ENCODE peak calls at places on chromosomes 5 and 9, in nine cellular contexts. G is sigmoid colon, Y is suprapubic skin, H is stomach, S is upper lobe of left lung, M is breast epithelium, W is HCT116, D is GM12878, U is spleen. T is an unnamed sample.

GRCh38 chr9:116687762-116688160 is 656 bp downstream of the TRIM32 start:
- DNase-seq in Y (no peak), H (no peak), W (no peak), M (no peak), S (no peak), U (no peak), D (no peak), G (no peak), T (no peak)

GRCh38 chr5:83708170-83708569 is 12.5 kb downstream of the HAPLN1 start:
- DNase-seq in D (no peak), W (no peak), S (no peak), U (no peak), G (no peak), M (no peak), H (no peak), Y (no peak), T (no peak)

GRCh38 chr5:131720714-131721113 is 76.1 kb downstream of the FNIP1 start:
- DNase-seq in Y (no peak), U (no peak), W (no peak), H (no peak), S (no peak), M (no peak), G (no peak), D (no peak), T (no peak)

GRCh38 chr5:131262953-131263541 is 806 bp upstream of the CDC42SE2 start:
- DNase-seq in M (no peak), W (no peak), U (no peak), Y (no peak), D (no peak), S (no peak), H (no peak), G (no peak), T (no peak)

GRCh38 chr5:33981408-33982171 is 2.9 kb downstream of the SLC45A2 start:
- DNase-seq in W (no peak), M (no peak), D (no peak), Y (no peak), S (no peak), G (no peak), U (no peak), H (no peak), T (no peak)

GRCh38 chr9:97852001-97852398 is 1.0 kb upstream of the FOXE1 start:
- DNase-seq in G (no peak), Y (no peak), D (no peak), W (no peak), M (no peak), U (no peak), S (no peak), H (no peak), T (no peak)

GRCh38 chr9:84123648-84124406 is 143.2 kb downstream of the RMI1 start:
- DNase-seq in H (no peak), G (no peak), S (no peak), D (peak; percentile 36), W (no peak), M (no peak), U (no peak), Y (no peak), T (no peak)

GRCh38 chr5:45113726-45114125 is 305.0 kb downstream of the MRPS30 start:
- DNase-seq in Y (no peak), D (no peak), U (no peak), S (no peak), H (no peak), W (no peak), M (no peak), G (no peak), T (no peak)

GRCh38 chr5:34789639-34790038 is 49.3 kb upstream of the TTC23L start:
- DNase-seq in Y (no peak), U (no peak), M (no peak), S (no peak), H (no peak), D (no peak), G (no peak), W (no peak), T (no peak)

GRCh38 chr9:8604201-8604600 is 804.6 kb upstream of the DMAC1 start:
- DNase-seq in W (no peak), D (no peak), U (no peak), M (no peak), G (no peak), Y (no peak), H (no peak), S (no peak), T (no peak)

GRCh38 chr9:129422843-129423700 is 197.8 kb downstream of the C9orf50 start:
- DNase-seq in G (no peak), Y (no peak), W (no peak), U (peak; percentile 88), D (no peak), S (peak; percentile 47), H (no peak), M (no peak), T (no peak)

DNA sequence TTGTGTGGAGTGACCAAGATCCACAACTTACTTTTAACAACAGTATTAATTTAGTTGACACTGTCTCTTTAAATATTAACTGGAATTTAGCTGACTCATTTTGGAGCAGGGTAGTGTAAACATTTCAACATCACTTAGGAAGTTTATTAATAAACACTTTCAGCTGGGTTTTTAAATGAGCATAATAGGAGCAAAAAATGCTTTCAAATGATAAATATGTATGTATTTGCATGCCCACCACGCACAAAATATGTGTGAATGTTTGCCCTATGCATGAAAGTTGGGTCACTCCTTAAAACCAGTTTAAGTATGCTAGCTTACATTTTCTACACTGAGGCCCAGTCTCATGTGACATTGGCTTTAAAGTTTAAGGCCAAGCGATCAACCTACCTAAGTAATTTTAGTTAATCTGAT is 2.9 kb downstream of the ZFAND5 start:
- DNase-seq in D (no peak), G (no peak), U (no peak), W (no peak), S (no peak), M (no peak), Y (no peak), H (no peak), T (no peak)
- TF ChIP-seq POLR2A in D (no peak), G (no peak), U (no peak), W (no peak), S (no peak), M (no peak), Y (no peak), H (no peak), T (no peak)

GRCh38 chr5:81506900-81507588 is 113.1 kb upstream of the ACOT12 start:
- DNase-seq in H (peak; percentile 42), U (no peak), D (peak; percentile 67), G (peak; percentile 76), S (peak; percentile 67), W (peak; percentile 77), Y (peak; percentile 60), M (no peak), T (peak; percentile 28)
- TF ChIP-seq POLR2AphosphoS5 in H (peak; percentile 69), U (no peak), D (no peak), G (peak; percentile 43), S (no peak), W (no peak), Y (no peak), M (no peak), T (no peak)

GRCh38 chr5:31553863-31554262 is 21.8 kb downstream of the C5orf22 start:
- DNase-seq in U (no peak), Y (no peak), S (no peak), M (no peak), W (no peak), H (no peak), G (no peak), D (no peak), T (no peak)

GRCh38 chr5:31559942-31560341 is 27.8 kb downstream of the C5orf22 start:
- DNase-seq in H (no peak), U (no peak), M (no peak), D (no peak), S (no peak), Y (no peak), G (no peak), W (no peak), T (no peak)

GRCh38 chr5:31551878-31552277 is 19.8 kb downstream of the C5orf22 start:
- DNase-seq in G (no peak), H (no peak), S (no peak), U (no peak), D (no peak), M (no peak), Y (no peak), W (no peak), T (no peak)

GRCh38 chr5:31554552-31554951 is 22.5 kb downstream of the C5orf22 start:
- DNase-seq in W (no peak), H (no peak), S (no peak), Y (no peak), U (no peak), G (no peak), D (no peak), M (no peak), T (no peak)

GRCh38 chr5:31556461-31556860 is 24.4 kb downstream of the C5orf22 start:
- DNase-seq in H (no peak), M (no peak), G (no peak), S (no peak), Y (no peak), U (no peak), D (no peak), W (no peak), T (no peak)
- TF ChIP-seq POLR2A in H (no peak), M (no peak), G (no peak), S (no peak), Y (no peak), U (no peak), D (no peak), W (no peak), T (no peak)

DNA sequence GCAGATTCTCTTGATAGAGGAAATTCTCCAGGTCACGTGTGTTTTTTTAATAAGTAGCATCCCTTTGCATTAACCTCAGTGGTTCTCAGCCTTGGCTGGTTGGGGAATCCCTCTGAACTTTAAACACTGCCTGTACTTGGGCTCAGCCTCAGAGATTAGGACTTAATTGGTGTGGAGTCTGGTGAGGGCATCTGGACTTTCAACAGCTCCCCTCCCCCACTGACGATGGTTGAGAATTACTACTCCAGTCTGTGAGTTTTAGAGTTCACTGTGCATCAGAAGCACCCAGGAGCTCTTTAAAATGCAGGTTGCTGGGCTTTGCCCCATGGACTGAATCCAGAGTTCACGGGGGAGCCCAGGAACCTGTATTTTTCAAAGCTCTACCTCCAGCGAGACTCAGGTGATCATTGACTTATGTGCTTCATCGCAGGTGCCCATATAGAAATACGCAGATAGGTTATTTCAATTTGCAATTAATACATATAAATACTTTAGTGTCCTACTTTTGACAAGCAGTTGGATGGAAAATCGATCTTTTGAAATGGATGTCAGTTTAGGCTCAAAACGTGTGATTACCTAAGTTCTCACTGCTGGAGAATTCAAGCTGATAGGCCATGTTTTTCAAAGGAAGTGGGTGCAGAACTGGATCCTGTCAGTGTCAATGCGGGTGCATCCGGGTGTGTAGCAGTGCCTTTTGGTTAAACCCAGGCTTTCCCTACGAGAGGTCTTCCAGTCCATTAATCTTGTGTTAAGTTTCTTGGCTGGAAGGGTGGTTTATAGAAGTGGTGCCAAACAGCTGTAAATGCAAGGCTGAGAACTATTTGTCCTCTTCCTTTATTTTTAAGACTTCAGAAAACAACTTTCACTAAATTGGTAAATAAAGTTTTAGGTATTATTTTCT is 71.6 kb downstream of the DAPK1 start:
- DNase-seq in W (no peak), M (no peak), H (no peak), Y (no peak), G (no peak), U (no peak), D (no peak), S (no peak), T (no peak)
- TF ChIP-seq POLR2AphosphoS5 in W (no peak), M (no peak), H (peak; percentile 19), Y (no peak), G (peak; percentile 82), U (no peak), D (no peak), S (no peak), T (no peak)

GRCh38 chr5:173963867-173964429 is 25.0 kb upstream of the C5orf47 start:
- DNase-seq in G (no peak), D (no peak), S (peak; percentile 51), H (no peak), M (no peak), Y (no peak), U (no peak), W (no peak), T (no peak)
- TF ChIP-seq POLR2A in G (no peak), D (no peak), S (peak; percentile 27), H (no peak), M (no peak), Y (no peak), U (no peak), W (no peak), T (no peak)

T was measured in GM12891.